ENCODE peak calls at places on chromosome 7, in ten cellular contexts. T, I, W, Y, L, Q, G, X, E and N are unnamed samples.

GRCh38 chr7:120486164-120486563 is 213.2 kb downstream of the KCND2 start:
- DNase-seq in T (no peak), Y (no peak), E (no peak), L (no peak), Q (no peak), I (no peak), W (peak; percentile 10), G (no peak), X (no peak), N (no peak)

GRCh38 chr7:99837649-99838361 is 10.0 kb downstream of the CYP3A43 start:
- DNase-seq in T (peak; percentile 15), Y (peak; percentile 13), I (no peak), E (no peak), G (no peak), X (peak; percentile 5), L (no peak), Q (no peak), W (peak; percentile 38), N (no peak)

GRCh38 chr7:135853499-135853898 is 104.9 kb upstream of the FAM180A start:
- DNase-seq in L (no peak), T (no peak), E (no peak), X (no peak), G (no peak), W (peak; percentile 15), I (no peak), Y (peak; percentile 55), Q (no peak), N (no peak)

GRCh38 chr7:136957391-136957790 is 88.9 kb downstream of the CHRM2 start:
- DNase-seq in W (peak; percentile 32), I (no peak), G (no peak), Y (no peak), X (no peak), L (no peak), E (no peak), T (peak; percentile 61), Q (no peak), N (no peak)

GRCh38 chr7:96219382-96220130 is 102.3 kb downstream of the SLC25A13 start:
- DNase-seq in G (no peak), X (peak; percentile 63), Y (peak; percentile 88), T (peak; percentile 80), Q (no peak), L (no peak), W (peak; percentile 87), E (no peak), I (no peak), N (no peak)

GRCh38 chr7:30159153-30159552 is 24.4 kb downstream of the MTURN start:
- DNase-seq in W (no peak), Q (no peak), T (no peak), E (no peak), L (no peak), G (no peak), Y (no peak), I (no peak), X (no peak), N (no peak)

GRCh38 chr7:131501422-131501821 is 55.0 kb downstream of the PODXL start:
- DNase-seq in I (no peak), L (no peak), T (peak; percentile 66), E (no peak), X (peak; percentile 43), Y (no peak), Q (no peak), G (no peak), W (peak; percentile 66), N (no peak)

GRCh38 chr7:3805151-3805550 is 504.1 kb downstream of the SDK1 start:
- DNase-seq in G (no peak), X (peak; percentile 1), I (no peak), W (no peak), T (peak; percentile 93), E (no peak), Y (no peak), Q (no peak), L (no peak), N (no peak)

GRCh38 chr7:40775877-40776276 is 641.1 kb downstream of the SUGCT start:
- DNase-seq in G (no peak), Q (no peak), T (no peak), X (no peak), I (no peak), L (no peak), Y (no peak), W (no peak), E (no peak), N (no peak)

GRCh38 chr7:34158754-34159153 is 253.4 kb downstream of the BMPER start:
- DNase-seq in E (no peak), X (no peak), L (no peak), I (no peak), T (no peak), Y (peak; percentile 11), G (no peak), Q (no peak), W (no peak), N (no peak)

GRCh38 chr7:18552943-18553584 is 57.5 kb downstream of the HDAC9 start:
- DNase-seq in G (no peak), X (no peak), T (peak; percentile 38), L (no peak), Q (no peak), I (no peak), Y (peak; percentile 43), E (no peak), W (no peak), N (no peak)

GRCh38 chr7:47183896-47184629 is 397.8 kb downstream of the TNS3 start:
- DNase-seq in Q (no peak), G (no peak), T (no peak), W (no peak), Y (no peak), X (no peak), I (no peak), L (no peak), E (no peak), N (no peak)